ENCODE peak calls at places on chromosomes 2 and 18, in five cellular contexts. L, U, K, T and Q are unnamed samples.

GRCh38 chr2:18399601-18400000 is 160.9 kb downstream of the RDH14 start:
- DNase-seq in L (no peak), U (no peak), K (no peak), T (no peak), Q (no peak)

GRCh38 chr2:176463527-176463926 is 194.3 kb downstream of the MTX2 start:
- DNase-seq in L (no peak), U (no peak), K (no peak), T (no peak), Q (no peak)

GRCh38 chr2:239147376-239147775 is 253.4 kb downstream of the HDAC4 start:
- DNase-seq in L (no peak), U (no peak), K (no peak), T (peak; percentile 20), Q (no peak)

GRCh38 chr2:26969089-26969844 is 1.2 kb upstream of the MAPRE3 start:
- DNase-seq in L (peak; percentile 68), U (no peak), K (no peak), T (no peak), Q (no peak)

GRCh38 chr2:173326806-173327205 is 27.9 kb upstream of the CDCA7 start:
- DNase-seq in L (no peak), U (no peak), K (no peak), T (no peak), Q (no peak)

GRCh38 chr2:213490087-213490486 is 205.8 kb downstream of the SPAG16 start:
- DNase-seq in L (no peak), U (peak; percentile 9), K (no peak), T (no peak), Q (no peak)

GRCh38 chr2:32559136-32559535 is 68.7 kb upstream of the TTC27 start:
- DNase-seq in L (no peak), U (peak; percentile 42), K (peak; percentile 47), T (no peak), Q (no peak)

GRCh38 chr18:26268454-26268853 is 42.2 kb downstream of the TAF4B start:
- DNase-seq in L (no peak), U (no peak), K (peak; percentile 21), T (no peak), Q (no peak)

GRCh38 chr2:29446852-29447251 is 331.6 kb downstream of the CLIP4 start:
- DNase-seq in L (no peak), U (no peak), K (no peak), T (no peak), Q (no peak)

GRCh38 chr2:138086556-138086955 is 122.3 kb downstream of the HNMT start:
- DNase-seq in L (no peak), U (no peak), K (no peak), T (no peak), Q (no peak)

GRCh38 chr2:170070778-170071177 is 107.2 kb upstream of the MYO3B start:
- DNase-seq in L (no peak), U (no peak), K (no peak), T (no peak), Q (no peak)

GRCh38 chr2:109065335-109065734 is 63.7 kb upstream of the SH3RF3 start:
- DNase-seq in L (no peak), U (peak; percentile 13), K (no peak), T (no peak), Q (no peak)

GRCh38 chr2:24611626-24612025 is 120.6 kb downstream of the NCOA1 start:
- DNase-seq in L (no peak), U (no peak), K (no peak), T (no peak), Q (no peak)

GRCh38 chr2:24617431-24617830 is 126.4 kb downstream of the NCOA1 start:
- DNase-seq in L (no peak), U (no peak), K (no peak), T (no peak), Q (no peak)

GRCh38 chr2:24616606-24617005 is 125.6 kb downstream of the NCOA1 start:
- DNase-seq in L (no peak), U (no peak), K (no peak), T (no peak), Q (no peak)

DNA sequence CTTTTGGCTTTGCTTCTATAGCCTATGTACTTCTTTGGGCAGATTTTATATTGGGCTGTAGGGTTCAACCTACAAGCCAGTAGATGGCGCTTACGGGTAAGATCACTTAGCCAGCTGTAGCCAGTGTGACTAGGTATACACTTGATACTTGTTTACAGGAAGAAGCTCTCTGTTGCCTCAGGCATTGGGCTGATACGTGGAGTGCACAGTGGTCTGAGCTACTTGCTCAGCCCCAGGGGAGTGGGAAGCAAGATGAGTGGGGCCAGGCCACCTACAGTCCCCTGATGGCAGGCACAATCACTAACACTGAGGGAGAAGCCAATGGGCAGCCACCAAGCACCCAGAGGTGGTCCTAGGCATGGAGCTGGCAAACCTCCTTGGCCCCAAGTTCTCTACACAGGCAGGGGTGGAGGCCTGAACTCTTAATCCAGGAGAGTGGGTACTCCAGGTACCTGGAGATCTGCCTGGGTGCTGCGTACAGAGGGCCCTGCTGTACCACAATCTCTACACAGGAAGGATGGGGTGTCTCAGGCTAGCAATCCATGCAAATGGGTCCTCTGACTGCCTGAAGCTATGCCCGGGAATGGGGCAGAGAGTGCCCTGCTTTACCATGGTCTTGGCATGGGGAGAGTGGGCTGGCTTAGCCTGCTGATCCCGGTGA is 122.2 kb downstream of the NCOA1 start:
- DNase-seq in L (peak; percentile 42), U (peak; percentile 14), K (peak; percentile 5), T (no peak), Q (no peak)
- TF ChIP-seq CTCF in L (peak; percentile 57), U (no peak), K (peak; percentile 46), T (peak; percentile 20), Q (no peak)

DNA sequence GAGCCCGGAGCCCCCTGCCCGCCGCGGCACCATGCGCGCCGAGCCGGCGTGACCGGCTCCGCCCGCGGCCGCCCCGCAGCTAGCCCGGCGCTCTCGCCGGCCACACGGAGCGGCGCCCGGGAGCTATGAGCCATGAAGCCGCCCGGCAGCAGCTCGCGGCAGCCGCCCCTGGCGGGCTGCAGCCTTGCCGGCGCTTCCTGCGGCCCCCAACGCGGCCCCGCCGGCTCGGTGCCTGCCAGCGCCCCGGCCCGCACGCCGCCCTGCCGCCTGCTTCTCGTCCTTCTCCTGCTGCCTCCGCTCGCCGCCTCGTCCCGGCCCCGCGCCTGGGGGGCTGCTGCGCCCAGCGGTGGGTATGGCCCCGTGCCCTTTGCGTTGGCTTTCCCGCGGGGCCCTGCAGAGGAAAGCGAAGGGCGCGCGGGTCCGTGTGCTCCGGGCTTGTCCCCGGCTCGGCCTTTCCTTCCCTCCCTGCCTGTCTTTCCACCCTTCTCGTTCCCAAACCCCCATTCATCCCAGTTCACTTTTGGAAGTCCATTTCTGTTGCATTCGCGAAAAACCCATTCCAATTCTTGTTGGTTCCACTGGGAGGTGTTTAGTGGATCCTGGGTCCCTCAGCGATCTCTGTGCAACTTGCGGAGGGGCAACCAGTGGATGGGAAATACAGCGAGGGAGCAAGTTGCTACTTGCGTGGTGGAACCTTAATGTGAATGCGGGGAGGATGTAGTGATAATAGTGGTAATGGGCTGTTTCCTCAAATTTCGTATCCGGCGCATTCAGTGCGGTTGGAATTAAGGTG is 599 bp downstream of the ADAM23 start:
- DNase-seq in L (no peak), U (peak; percentile 70), K (no peak), T (no peak), Q (no peak)
- H3K27ac ChIP-seq in L (no peak overlapping the region), U (no peak overlapping the region), K (no peak overlapping the region), T (no peak overlapping the region), Q (peak overlapping the region; percentile 65)

DNA sequence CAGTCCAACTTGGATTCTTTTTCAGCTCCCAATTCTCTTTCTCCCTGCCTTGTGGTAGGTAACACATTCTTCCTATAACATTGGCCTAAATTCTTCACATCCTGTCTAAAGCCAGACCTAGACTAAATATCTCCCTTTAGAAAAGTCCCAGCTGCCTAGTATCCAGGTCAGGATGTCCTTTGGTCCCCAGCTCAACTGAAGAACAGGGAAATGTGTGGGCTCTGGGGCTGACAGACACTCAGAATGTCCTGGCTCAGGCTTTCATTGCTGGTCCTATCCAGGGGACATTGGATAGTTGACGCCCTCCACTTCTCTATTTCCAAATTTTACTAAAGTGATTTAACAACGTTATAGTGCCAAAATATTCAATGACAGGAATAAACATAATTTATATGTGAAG is 219.3 kb downstream of the PID1 start:
- DNase-seq in L (no peak), U (no peak), K (no peak), T (no peak), Q (no peak)
- TF ChIP-seq CTCF in L (no peak), U (no peak), K (no peak), T (no peak), Q (no peak)

DNA sequence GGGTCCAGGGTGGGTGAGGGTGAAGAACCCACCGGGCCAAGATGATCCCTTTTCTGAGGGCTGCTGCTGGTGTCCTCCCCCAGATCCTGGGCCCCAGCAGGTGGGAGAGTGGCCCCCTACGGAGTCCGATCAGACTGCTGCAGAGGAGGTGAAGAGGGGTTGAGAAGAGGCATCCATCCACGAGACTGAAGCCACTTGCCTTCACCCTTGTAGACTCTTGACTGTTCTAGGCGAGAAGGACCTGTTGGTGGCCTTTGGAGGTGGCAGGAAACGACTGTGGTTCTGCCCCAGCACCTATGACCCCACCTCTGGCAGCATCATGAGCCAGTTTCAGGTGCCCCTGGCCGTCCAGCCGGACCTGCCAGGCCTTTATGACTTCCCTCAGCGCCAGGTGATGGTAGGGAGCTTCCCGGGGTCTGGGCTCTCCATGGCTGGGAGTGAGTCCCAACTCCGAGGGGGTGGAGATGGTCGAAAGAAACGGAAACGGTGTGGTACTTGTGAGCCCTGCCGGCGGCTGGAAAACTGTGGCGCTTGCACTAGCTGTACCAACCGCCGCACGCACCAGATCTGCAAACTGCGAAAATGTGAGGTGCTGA is 1.5 kb downstream of the TET3 start:
- DNase-seq in L (no peak), U (no peak), K (no peak), T (no peak), Q (no peak)
- H3K27ac ChIP-seq in L (peak overlapping the region; percentile 40), U (peak overlapping the region; percentile 87), K (peak overlapping the region; percentile 85), T (peak overlapping the region; percentile 86), Q (no peak overlapping the region)

GRCh38 chr2:98085649-98086048 is 1.3 kb upstream of the VWA3B start:
- DNase-seq in L (no peak), U (no peak), K (no peak), T (no peak), Q (no peak)

GRCh38 chr2:98086491-98087446 is at the start of gene VWA3B:
- DNase-seq in L (no peak), U (peak; percentile 89), K (no peak), T (peak; percentile 85), Q (no peak)

GRCh38 chr2:98090951-98091350 is 4.0 kb downstream of the VWA3B start:
- DNase-seq in L (no peak), U (no peak), K (no peak), T (no peak), Q (no peak)

GRCh38 chr2:98087447-98088065 is 589 bp downstream of the VWA3B start:
- DNase-seq in L (no peak), U (no peak), K (no peak), T (no peak), Q (no peak)

DNA sequence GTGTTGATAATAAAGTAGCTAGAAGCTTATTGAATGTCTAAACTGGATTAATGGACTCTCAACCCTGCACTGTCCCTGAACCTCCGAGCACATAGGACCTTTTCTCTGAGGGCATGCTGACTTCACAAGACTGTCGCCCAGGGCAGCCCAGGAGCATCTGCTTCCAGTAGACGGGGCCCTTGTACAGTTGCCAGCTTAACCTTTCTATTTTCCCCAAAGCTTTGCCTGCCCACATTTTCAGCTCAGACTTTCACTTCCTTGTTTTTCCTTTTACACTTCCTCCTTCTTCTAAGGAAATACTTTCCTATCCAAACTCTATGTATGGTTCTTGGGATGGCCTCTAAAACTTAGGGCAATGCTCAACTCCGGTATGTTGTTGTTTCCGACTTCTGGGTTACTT is 1.3 kb downstream of the VWA3B start:
- DNase-seq in L (no peak), U (no peak), K (peak; percentile 70), T (peak; percentile 62), Q (no peak)
- TF ChIP-seq CTCF in L (no peak), U (no peak), K (peak; percentile 18), T (no peak), Q (no peak)

GRCh38 chr2:84923009-84923408 is 17.6 kb downstream of the TMSB10 start:
- DNase-seq in L (no peak), U (no peak), K (no peak), T (no peak), Q (no peak)
- H3K27ac ChIP-seq in L (no peak overlapping the region), U (no peak overlapping the region), K (no peak overlapping the region), T (no peak overlapping the region), Q (no peak overlapping the region)